ENCODE peak calls at places on chromosomes 3 and 15, in seven cellular contexts. E is neural progenitor cell, O is K562, U is breast epithelium, H is PC-9, Z is cardiac muscle cell, R is adrenal gland. F is an unnamed sample. For H3K36me3, the result is how much of the 10 kb centered on the place peaks cover.

GRCh38 chr3:8011902-8012301 is 489.7 kb upstream of the LMCD1 start:
- DNase-seq in E (no peak), O (no peak), U (no peak), H (no peak), Z (no peak), R (no peak), F (no peak)

GRCh38 chr3:177838951-177839350 is 641.7 kb upstream of the TBL1XR1 start:
- DNase-seq in E (no peak), O (no peak), U (no peak), H (no peak), Z (no peak), R (no peak), F (no peak)

GRCh38 chr3:150747909-150748568 is 14.9 kb downstream of the SIAH2 start:
- DNase-seq in E (no peak), O (no peak), U (no peak), H (no peak), Z (no peak), R (no peak), F (no peak)

GRCh38 chr15:96586901-96587300 is 256.4 kb downstream of the NR2F2 start:
- DNase-seq in E (no peak), O (no peak), U (no peak), H (no peak), Z (no peak), R (no peak), F (no peak)

GRCh38 chr3:169034401-169034800 is 629.1 kb downstream of the MECOM start:
- DNase-seq in E (no peak), O (no peak), U (no peak), H (no peak), Z (peak), R (no peak), F (no peak)

GRCh38 chr3:23702198-23702597 is 103.6 kb upstream of the UBE2E1 start:
- DNase-seq in E (no peak), O (no peak), U (no peak), H (no peak), Z (no peak), R (no peak), F (no peak)

GRCh38 chr3:192833177-192833890 is 84.3 kb downstream of the MB21D2 start:
- DNase-seq in E (no peak), O (no peak), U (no peak), H (no peak), Z (peak), R (peak), F (no peak)

GRCh38 chr3:154224366-154224765 is 99.9 kb downstream of the DHX36 start:
- DNase-seq in E (no peak), O (no peak), U (no peak), H (no peak), Z (no peak), R (no peak), F (no peak)

GRCh38 chr3:58404396-58404795 is 29.2 kb downstream of the PDHB start:
- DNase-seq in E (no peak), O (no peak), U (no peak), H (no peak), Z (peak), R (no peak), F (no peak)

GRCh38 chr15:37586976-37587375 is 347.5 kb upstream of the TMCO5A start:
- DNase-seq in E (no peak), O (no peak), U (no peak), H (no peak), Z (peak), R (no peak), F (no peak)

DNA sequence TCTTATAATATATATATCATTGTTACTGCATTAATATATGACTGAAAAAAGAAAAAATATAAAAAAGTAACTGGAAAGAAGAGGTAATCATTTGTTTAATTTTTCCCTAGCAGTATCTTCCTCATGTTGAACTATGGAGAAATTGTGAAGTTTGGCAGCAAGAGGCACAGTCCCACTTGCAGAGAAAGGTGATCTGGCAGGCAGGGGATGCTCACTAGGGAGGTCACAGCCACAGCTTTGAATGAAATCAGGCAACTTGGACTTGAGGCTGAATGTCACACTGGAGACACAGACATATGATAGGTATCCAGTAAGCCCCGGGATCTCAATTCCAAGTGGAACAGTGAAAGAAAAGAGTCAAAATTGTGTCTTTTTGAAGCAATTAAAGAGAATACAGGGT is 149.9 kb upstream of the RORA start:
- DNase-seq in E (no peak), O (no peak), U (no peak), H (no peak), Z (no peak), R (no peak), F (no peak)
- H3K27ac ChIP-seq in E (no peak), O (no peak), U (no peak), H (no peak), Z (no peak), R (no peak), F (no peak)

GRCh38 chr15:78895411-78895810 is 22.7 kb downstream of the MORF4L1 start:
- DNase-seq in E (no peak), O (no peak), U (no peak), H (no peak), Z (no peak), R (no peak), F (no peak)
- H3K36me3 ChIP-seq in E (half or more), O (half or more), U (under half), H (half or more), Z (half or more), R (under half), F (half or more)

GRCh38 chr3:835096-835495 is 257.7 kb upstream of the CNTN6 start:
- DNase-seq in E (no peak), O (no peak), U (no peak), H (no peak), Z (no peak), R (no peak), F (no peak)
- TF ChIP-seq CTCF in E (no peak), O (no peak), U (no peak), H (no peak), Z (no peak), R (no peak), F (no peak)

GRCh38 chr15:99438222-99438592 is 127.6 kb upstream of the MEF2A start:
- DNase-seq in E (no peak), O (no peak), U (peak), H (no peak), Z (no peak), R (no peak), F (no peak)
- H3K27ac ChIP-seq in E (no peak), O (no peak), U (no peak), H (no peak), Z (no peak), R (no peak), F (peak)

GRCh38 chr15:73291441-73291840 is 77.3 kb downstream of the HCN4 start:
- DNase-seq in E (no peak), O (no peak), U (no peak), H (no peak), Z (no peak), R (no peak), F (no peak)
- H3K36me3 ChIP-seq in E (under half), O (under half), U (under half), H (under half), Z (under half), R (under half), F (under half)

DNA sequence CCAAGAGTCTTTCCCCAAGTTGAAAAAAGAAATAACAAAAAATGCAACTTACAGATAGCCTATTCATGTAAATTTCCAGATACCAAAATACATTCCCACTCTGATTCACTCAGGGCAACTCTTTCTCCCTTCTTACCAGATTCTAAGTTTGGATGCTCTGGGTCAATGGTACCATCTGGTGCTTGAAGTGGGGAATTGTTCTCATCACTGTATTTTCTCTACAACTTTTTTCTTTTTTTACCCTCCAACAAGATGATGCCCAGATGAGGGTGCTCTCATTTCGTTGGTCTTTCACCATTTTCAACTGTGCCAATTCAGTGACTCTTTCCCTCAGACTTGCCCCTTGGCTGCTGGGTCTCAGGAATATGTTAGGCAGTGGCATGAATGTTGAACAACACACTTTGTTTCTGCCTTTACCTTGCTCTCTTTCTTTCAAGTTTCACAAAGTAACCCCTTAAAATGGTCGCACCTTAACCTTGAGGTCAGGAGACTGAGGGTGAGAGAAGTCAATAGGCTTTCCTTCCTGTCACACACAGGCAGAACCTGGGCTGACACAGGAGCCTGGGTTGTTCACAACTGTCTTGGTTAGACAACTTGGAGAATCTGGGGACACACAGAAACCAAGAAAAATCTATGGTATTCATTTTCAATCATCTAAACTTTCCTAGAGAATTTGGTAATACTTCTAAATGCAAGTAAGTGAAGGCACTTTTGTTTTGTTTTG is 330.7 kb upstream of the SLCO3A1 start:
- DNase-seq in E (peak), O (no peak), U (no peak), H (no peak), Z (peak), R (no peak), F (no peak)
- TF ChIP-seq CTCF in E (peak), O (peak), U (peak), H (peak), Z (no peak), R (peak), F (peak)

GRCh38 chr15:77420610-77421369 is at the start of gene HMG20A:
- DNase-seq in E (peak), O (peak), U (peak), H (peak), Z (peak), R (peak), F (peak)

GRCh38 chr15:77419050-77419835 is 661 bp downstream of the PEAK1 start:
- DNase-seq in E (peak), O (peak), U (peak), H (peak), Z (peak), R (peak), F (peak)

GRCh38 chr15:77419836-77420609 is at the start of gene PEAK1:
- DNase-seq in E (peak), O (peak), U (peak), H (peak), Z (peak), R (peak), F (peak)

GRCh38 chr15:77418341-77419049 is 1.4 kb downstream of the PEAK1 start:
- DNase-seq in E (no peak), O (no peak), U (no peak), H (no peak), Z (peak), R (no peak), F (no peak)

DNA sequence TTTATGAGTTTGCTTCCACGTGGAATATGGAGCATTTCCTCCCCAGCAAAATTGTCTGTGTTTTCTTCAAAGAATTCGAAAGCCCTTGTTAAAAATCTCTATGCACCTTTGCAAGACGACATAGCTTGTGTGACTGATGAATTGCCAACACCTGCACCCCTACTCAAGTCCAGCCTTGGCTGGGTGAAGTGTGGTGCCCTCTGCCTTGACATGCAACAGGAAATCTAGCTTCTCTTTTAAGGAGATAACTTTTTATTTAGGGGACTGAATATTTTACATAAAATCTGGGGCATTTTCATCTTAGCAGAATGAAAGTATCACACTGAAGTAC is 647 bp downstream of the HMG20A start:
- DNase-seq in E (peak), O (no peak), U (no peak), H (peak), Z (peak), R (no peak), F (no peak)
- H3K27ac ChIP-seq in E (no peak), O (peak), U (peak), H (no peak), Z (peak), R (no peak), F (peak)

GRCh38 chr3:127590593-127591477 is at the start of gene TPRA1:
- DNase-seq in E (peak), O (peak), U (peak), H (peak), Z (peak), R (peak), F (peak)
- H3K36me3 ChIP-seq in E (under half), O (under half), U (under half), H (under half), Z (under half), R (under half), F (under half)

DNA sequence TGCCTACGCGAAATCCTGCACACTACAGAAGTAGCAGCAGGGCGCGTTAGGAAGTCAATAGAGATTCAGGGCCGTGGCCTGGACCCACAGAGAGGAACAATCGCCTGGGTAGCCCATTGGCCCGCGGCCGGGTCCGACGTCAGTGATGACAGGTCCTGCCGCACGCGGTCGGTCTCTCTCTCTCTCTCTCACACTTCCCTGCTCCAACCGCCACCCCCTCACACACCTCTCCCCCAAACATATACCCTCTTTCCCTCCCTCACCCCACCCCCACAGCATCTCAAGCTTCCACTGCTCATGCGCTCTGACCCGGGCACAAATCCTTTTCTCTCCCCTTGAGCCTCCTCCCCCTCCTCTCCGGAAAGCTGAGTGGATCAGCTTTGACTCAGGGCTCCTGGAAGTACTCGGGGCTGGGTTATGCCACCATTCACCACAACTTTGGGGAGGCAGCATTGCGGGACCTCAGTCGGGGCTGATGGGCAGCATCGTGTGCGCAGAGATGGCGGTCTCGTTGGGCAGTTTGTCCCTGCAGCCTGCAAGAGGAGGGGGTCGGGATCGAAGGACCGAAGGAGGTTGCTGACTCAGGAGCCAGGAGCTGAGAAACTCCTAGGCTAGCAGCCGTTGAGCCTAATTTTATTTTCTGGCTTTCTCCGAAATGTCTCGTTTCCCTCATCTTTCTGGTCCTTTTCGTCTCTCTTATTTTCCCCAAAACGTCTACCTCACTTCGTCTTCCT is 9.0 kb downstream of the ZIC4 start:
- DNase-seq in E (peak), O (no peak), U (no peak), H (no peak), Z (no peak), R (no peak), F (no peak)
- TF ChIP-seq CTCF in E (peak), O (no peak), U (no peak), H (no peak), Z (no peak), R (no peak), F (no peak)

GRCh38 chr3:56375654-56376053 is 92.6 kb downstream of the ERC2 start:
- DNase-seq in E (no peak), O (no peak), U (no peak), H (no peak), Z (no peak), R (no peak), F (no peak)
- H3K27ac ChIP-seq in E (no peak), O (no peak), U (no peak), H (no peak), Z (no peak), R (no peak), F (no peak)

F was measured in CD8-positive, alpha-beta T cell.